ENCODE peak calls at places on chromosomes 7 and 10, in eight cellular contexts. One of them, this sample, is unnamed. For H3K27me3 and H3K4me1, the result is how much of the 10 kb centered on the place peaks cover.

GRCh38 chr10:116774728-116775151 is 32.4 kb upstream of the HSPA12A start:
- DNase-seq in K562: no peak
- DNase-seq in astrocyte: no peak
- DNase-seq in GM23248: no peak
- DNase-seq in HCT116: no peak
- DNase-seq in fibroblast of lung: no peak
- DNase-seq in IMR-90: no peak
- DNase-seq in neural progenitor cell: no peak
- DNase-seq in this sample: no peak

GRCh38 chr10:77667426-77668324 is 30.1 kb upstream of the KCNMA1 start:
- DNase-seq in K562: no peak
- DNase-seq in astrocyte: no peak
- DNase-seq in GM23248: peak
- DNase-seq in HCT116: no peak
- DNase-seq in fibroblast of lung: no peak
- DNase-seq in IMR-90: no peak
- DNase-seq in neural progenitor cell: no peak
- DNase-seq in this sample: no peak

GRCh38 chr7:5693529-5693928 is 87.9 kb downstream of the RNF216 start:
- DNase-seq in K562: peak
- DNase-seq in astrocyte: no peak
- DNase-seq in GM23248: peak
- DNase-seq in HCT116: no peak
- DNase-seq in fibroblast of lung: peak
- DNase-seq in IMR-90: peak
- DNase-seq in neural progenitor cell: no peak
- DNase-seq in this sample: peak

GRCh38 chr7:128389085-128389814 is 20.5 kb downstream of the IMPDH1 start:
- DNase-seq in K562: no peak
- DNase-seq in astrocyte: no peak
- DNase-seq in GM23248: no peak
- DNase-seq in HCT116: no peak
- DNase-seq in fibroblast of lung: no peak
- DNase-seq in IMR-90: no peak
- DNase-seq in neural progenitor cell: peak
- DNase-seq in this sample: no peak

GRCh38 chr7:19834566-19834965 is 61.1 kb upstream of the TMEM196 start:
- DNase-seq in K562: no peak
- DNase-seq in astrocyte: peak
- DNase-seq in GM23248: no peak
- DNase-seq in HCT116: no peak
- DNase-seq in fibroblast of lung: peak
- DNase-seq in IMR-90: no peak
- DNase-seq in neural progenitor cell: no peak
- DNase-seq in this sample: no peak

GRCh38 chr10:23158370-23158769 is 33.7 kb upstream of the PTF1A start:
- DNase-seq in K562: peak
- DNase-seq in astrocyte: peak
- DNase-seq in GM23248: peak
- DNase-seq in HCT116: peak
- DNase-seq in fibroblast of lung: peak
- DNase-seq in IMR-90: peak
- DNase-seq in neural progenitor cell: peak
- DNase-seq in this sample: peak

GRCh38 chr7:8742837-8743236 is 309.4 kb downstream of the NXPH1 start:
- DNase-seq in K562: no peak
- DNase-seq in astrocyte: no peak
- DNase-seq in GM23248: no peak
- DNase-seq in HCT116: no peak
- DNase-seq in fibroblast of lung: no peak
- DNase-seq in IMR-90: no peak
- DNase-seq in neural progenitor cell: no peak
- DNase-seq in this sample: no peak

GRCh38 chr10:74825033-74825370 is 1.4 kb upstream of the KAT6B start:
- DNase-seq in K562: peak
- DNase-seq in astrocyte: no peak
- DNase-seq in GM23248: peak
- DNase-seq in HCT116: no peak
- DNase-seq in fibroblast of lung: no peak
- DNase-seq in IMR-90: no peak
- DNase-seq in neural progenitor cell: peak
- DNase-seq in this sample: peak

GRCh38 chr7:48390381-48391327 is 219.4 kb downstream of the ABCA13 start:
- DNase-seq in K562: no peak
- DNase-seq in astrocyte: no peak
- DNase-seq in GM23248: no peak
- DNase-seq in HCT116: no peak
- DNase-seq in fibroblast of lung: no peak
- DNase-seq in IMR-90: no peak
- DNase-seq in neural progenitor cell: no peak
- DNase-seq in this sample: no peak

GRCh38 chr10:46541017-46541661 is 15.3 kb downstream of the GPRIN2 start:
- DNase-seq in K562: peak
- DNase-seq in astrocyte: no peak
- DNase-seq in GM23248: peak
- DNase-seq in HCT116: no peak
- DNase-seq in fibroblast of lung: peak
- DNase-seq in IMR-90: no peak
- DNase-seq in neural progenitor cell: peak
- DNase-seq in this sample: no peak

GRCh38 chr7:31957090-31957720 is 113.0 kb downstream of the PDE1C start:
- DNase-seq in K562: no peak
- DNase-seq in astrocyte: peak
- DNase-seq in GM23248: peak
- DNase-seq in HCT116: no peak
- DNase-seq in fibroblast of lung: peak
- DNase-seq in IMR-90: peak
- DNase-seq in neural progenitor cell: no peak
- DNase-seq in this sample: peak

GRCh38 chr7:68504766-68505165 is 1093.5 kb upstream of the AUTS2 start:
- DNase-seq in K562: no peak
- DNase-seq in astrocyte: peak
- DNase-seq in GM23248: no peak
- DNase-seq in HCT116: no peak
- DNase-seq in fibroblast of lung: peak
- DNase-seq in IMR-90: no peak
- DNase-seq in neural progenitor cell: no peak
- DNase-seq in this sample: no peak

GRCh38 chr10:101011517-101012423 is 12.2 kb downstream of the LZTS2 start:
- DNase-seq in K562: peak
- DNase-seq in astrocyte: no peak
- DNase-seq in GM23248: peak
- DNase-seq in HCT116: no peak
- DNase-seq in fibroblast of lung: no peak
- DNase-seq in IMR-90: peak
- DNase-seq in neural progenitor cell: peak
- DNase-seq in this sample: peak

GRCh38 chr10:24208661-24209420 is at the start of gene KIAA1217:
- DNase-seq in K562: no peak
- DNase-seq in astrocyte: peak
- DNase-seq in GM23248: peak
- DNase-seq in HCT116: no peak
- DNase-seq in fibroblast of lung: peak
- DNase-seq in IMR-90: peak
- DNase-seq in neural progenitor cell: peak
- DNase-seq in this sample: peak

GRCh38 chr7:90432752-90433151 is 29.5 kb downstream of the CLDN12 start:
- DNase-seq in K562: no peak
- DNase-seq in astrocyte: no peak
- DNase-seq in GM23248: no peak
- DNase-seq in HCT116: no peak
- DNase-seq in fibroblast of lung: no peak
- DNase-seq in IMR-90: no peak
- DNase-seq in neural progenitor cell: no peak
- DNase-seq in this sample: no peak

GRCh38 chr7:156650042-156650441 is 9.5 kb downstream of the RNF32 start:
- DNase-seq in K562: peak
- DNase-seq in astrocyte: no peak
- DNase-seq in GM23248: peak
- DNase-seq in HCT116: peak
- DNase-seq in fibroblast of lung: no peak
- DNase-seq in IMR-90: no peak
- DNase-seq in neural progenitor cell: peak
- DNase-seq in this sample: no peak

GRCh38 chr7:128052404-128052803 is 21.2 kb upstream of the LRRC4 start:
- DNase-seq in K562: no peak
- DNase-seq in astrocyte: no peak
- DNase-seq in GM23248: no peak
- DNase-seq in HCT116: no peak
- DNase-seq in fibroblast of lung: no peak
- DNase-seq in IMR-90: no peak
- DNase-seq in neural progenitor cell: no peak
- DNase-seq in this sample: no peak

GRCh38 chr7:32179567-32179966 is 109.4 kb upstream of the PDE1C start:
- DNase-seq in K562: no peak
- DNase-seq in astrocyte: peak
- DNase-seq in GM23248: peak
- DNase-seq in HCT116: no peak
- DNase-seq in fibroblast of lung: peak
- DNase-seq in IMR-90: peak
- DNase-seq in neural progenitor cell: no peak
- DNase-seq in this sample: peak

GRCh38 chr10:102645741-102646609 is 1.7 kb downstream of the TRIM8 start:
- DNase-seq in K562: peak
- DNase-seq in astrocyte: peak
- DNase-seq in GM23248: peak
- DNase-seq in HCT116: peak
- DNase-seq in fibroblast of lung: peak
- DNase-seq in IMR-90: peak
- DNase-seq in neural progenitor cell: peak
- DNase-seq in this sample: peak

GRCh38 chr7:80729586-80730320 is 91.3 kb downstream of the CD36 start:
- DNase-seq in K562: no peak
- DNase-seq in astrocyte: no peak
- DNase-seq in GM23248: peak
- DNase-seq in HCT116: no peak
- DNase-seq in fibroblast of lung: peak
- DNase-seq in IMR-90: peak
- DNase-seq in neural progenitor cell: no peak
- DNase-seq in this sample: peak

GRCh38 chr7:108289852-108290251 is 159.7 kb upstream of the LAMB4 start:
- DNase-seq in K562: no peak
- DNase-seq in astrocyte: no peak
- DNase-seq in GM23248: no peak
- DNase-seq in HCT116: no peak
- DNase-seq in fibroblast of lung: no peak
- DNase-seq in IMR-90: no peak
- DNase-seq in neural progenitor cell: no peak
- DNase-seq in this sample: no peak
- H3K27me3 ChIP-seq in K562: under half
- H3K27me3 ChIP-seq in astrocyte: under half
- H3K27me3 ChIP-seq in GM23248: under half
- H3K27me3 ChIP-seq in HCT116: under half
- H3K27me3 ChIP-seq in fibroblast of lung: under half
- H3K27me3 ChIP-seq in IMR-90: under half
- H3K27me3 ChIP-seq in neural progenitor cell: under half
- H3K27me3 ChIP-seq in this sample: under half

GRCh38 chr7:70679666-70680065 is 452.3 kb upstream of the GALNT17 start:
- DNase-seq in K562: no peak
- DNase-seq in astrocyte: peak
- DNase-seq in GM23248: peak
- DNase-seq in HCT116: no peak
- DNase-seq in fibroblast of lung: peak
- DNase-seq in IMR-90: no peak
- DNase-seq in neural progenitor cell: no peak
- DNase-seq in this sample: peak
- H3K4me1 ChIP-seq in K562: under half
- H3K4me1 ChIP-seq in astrocyte: under half
- H3K4me1 ChIP-seq in GM23248: under half
- H3K4me1 ChIP-seq in HCT116: under half
- H3K4me1 ChIP-seq in fibroblast of lung: under half
- H3K4me1 ChIP-seq in IMR-90: under half
- H3K4me1 ChIP-seq in neural progenitor cell: under half
- H3K4me1 ChIP-seq in this sample: under half

DNA sequence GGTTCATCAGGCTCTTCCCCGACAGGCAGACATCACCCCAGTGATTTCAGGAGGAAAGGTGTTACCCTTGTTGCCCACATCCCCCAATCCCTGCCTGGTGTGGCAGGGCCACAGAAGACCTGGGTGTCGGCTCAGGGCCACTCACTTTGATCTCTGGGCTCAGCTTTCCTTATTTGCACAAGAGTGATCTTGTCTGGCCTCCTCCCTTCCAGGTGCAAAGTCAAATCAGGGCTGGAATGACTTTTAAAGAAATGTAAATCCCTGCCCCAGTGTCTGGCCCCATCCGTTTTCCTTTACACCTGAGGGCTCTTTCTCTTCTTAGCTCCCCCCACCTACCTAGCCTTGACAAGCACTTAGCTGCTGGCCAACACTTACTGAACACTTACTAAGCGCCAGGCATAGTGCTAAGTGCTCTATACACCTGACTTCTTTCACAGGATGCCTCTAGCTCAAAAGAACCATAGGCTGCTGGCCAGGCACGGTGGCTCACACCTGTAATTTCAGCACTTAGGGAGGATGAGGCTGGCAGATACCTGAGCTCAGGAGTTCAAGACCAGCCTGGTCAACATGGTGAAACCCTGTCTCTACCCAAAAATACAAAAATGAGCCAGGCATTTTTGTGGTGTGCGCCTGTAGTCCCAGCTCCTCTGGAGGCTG is 979 bp upstream of the NODAL start:
- DNase-seq in K562: no peak
- DNase-seq in astrocyte: no peak
- DNase-seq in GM23248: no peak
- DNase-seq in HCT116: no peak
- DNase-seq in fibroblast of lung: no peak
- DNase-seq in IMR-90: no peak
- DNase-seq in neural progenitor cell: no peak
- DNase-seq in this sample: no peak
- H3K9ac ChIP-seq in K562: no peak
- H3K9ac ChIP-seq in astrocyte: no peak
- H3K9ac ChIP-seq in GM23248: no peak
- H3K9ac ChIP-seq in HCT116: no peak
- H3K9ac ChIP-seq in fibroblast of lung: no peak
- H3K9ac ChIP-seq in IMR-90: no peak
- H3K9ac ChIP-seq in neural progenitor cell: no peak
- H3K9ac ChIP-seq in this sample: no peak

GRCh38 chr10:103759100-103759781 is 96.1 kb downstream of the SH3PXD2A start:
- DNase-seq in K562: no peak
- DNase-seq in astrocyte: peak
- DNase-seq in GM23248: peak
- DNase-seq in HCT116: no peak
- DNase-seq in fibroblast of lung: peak
- DNase-seq in IMR-90: peak
- DNase-seq in neural progenitor cell: no peak
- DNase-seq in this sample: peak

GRCh38 chr10:103763374-103764202 is 91.8 kb downstream of the SH3PXD2A start:
- DNase-seq in K562: peak
- DNase-seq in astrocyte: no peak
- DNase-seq in GM23248: peak
- DNase-seq in HCT116: no peak
- DNase-seq in fibroblast of lung: no peak
- DNase-seq in IMR-90: peak
- DNase-seq in neural progenitor cell: no peak
- DNase-seq in this sample: peak

GRCh38 chr10:103762924-103763323 is 92.5 kb downstream of the SH3PXD2A start:
- DNase-seq in K562: no peak
- DNase-seq in astrocyte: no peak
- DNase-seq in GM23248: no peak
- DNase-seq in HCT116: no peak
- DNase-seq in fibroblast of lung: no peak
- DNase-seq in IMR-90: no peak
- DNase-seq in neural progenitor cell: no peak
- DNase-seq in this sample: no peak

GRCh38 chr10:103762166-103762565 is 93.2 kb downstream of the SH3PXD2A start:
- DNase-seq in K562: no peak
- DNase-seq in astrocyte: no peak
- DNase-seq in GM23248: no peak
- DNase-seq in HCT116: no peak
- DNase-seq in fibroblast of lung: no peak
- DNase-seq in IMR-90: no peak
- DNase-seq in neural progenitor cell: no peak
- DNase-seq in this sample: no peak

GRCh38 chr10:103761075-103761920 is 94.1 kb downstream of the SH3PXD2A start:
- DNase-seq in K562: no peak
- DNase-seq in astrocyte: peak
- DNase-seq in GM23248: no peak
- DNase-seq in HCT116: no peak
- DNase-seq in fibroblast of lung: peak
- DNase-seq in IMR-90: no peak
- DNase-seq in neural progenitor cell: no peak
- DNase-seq in this sample: no peak
- H3K27me3 ChIP-seq in K562: under half
- H3K27me3 ChIP-seq in astrocyte: under half
- H3K27me3 ChIP-seq in GM23248: under half
- H3K27me3 ChIP-seq in HCT116: under half
- H3K27me3 ChIP-seq in fibroblast of lung: under half
- H3K27me3 ChIP-seq in IMR-90: under half
- H3K27me3 ChIP-seq in neural progenitor cell: under half
- H3K27me3 ChIP-seq in this sample: under half

This sample was measured in adipocyte.